ENCODE peak calls at places on chromosomes 16 and 17, in nine cellular contexts. I is A172; Z is activated naive CD8-positive, alpha-beta T cell treated with anti-CD3 and anti-CD28 coated beads for 36 hours; X is NCI-H1092 treated with DMSO at 0.1 percent for 48 hours; R is glutamatergic neuron; C is AG09319; O is cardiac fibroblast; L is NCI-H748 treated with DMSO at 0.1 percent for 48 hours; E is DMS53. B is an unnamed sample.

GRCh38 chr17:72334205-72334604 is 213.4 kb downstream of the SOX9 start:
- DNase-seq in L (no peak), X (no peak), I (no peak), Z (no peak), E (no peak), R (no peak), C (peak), O (peak), B (no peak)

GRCh38 chr16:56115817-56116576 is 75.3 kb upstream of the GNAO1 start:
- DNase-seq in Z (no peak), I (no peak), C (no peak), X (no peak), R (no peak), L (no peak), O (no peak), E (no peak), B (no peak)

GRCh38 chr17:4632583-4632923 is 8.9 kb downstream of the ALOX15 start:
- DNase-seq in X (no peak), E (no peak), L (no peak), Z (no peak), I (no peak), R (no peak), O (no peak), C (no peak), B (no peak)

GRCh38 chr16:74607967-74608356 is 1.0 kb upstream of the GLG1 start:
- DNase-seq in L (no peak), I (no peak), E (peak), Z (no peak), X (no peak), O (no peak), R (no peak), C (no peak), B (no peak)

GRCh38 chr16:11461595-11461990 is 116.3 kb downstream of the RMI2 start:
- DNase-seq in O (no peak), R (no peak), L (no peak), X (no peak), C (no peak), I (no peak), E (no peak), Z (no peak), B (no peak)

GRCh38 chr16:52316241-52316640 is 230.7 kb downstream of the TOX3 start:
- DNase-seq in C (no peak), I (no peak), X (no peak), R (no peak), E (no peak), O (no peak), L (no peak), Z (no peak), B (no peak)

GRCh38 chr17:48734328-48735056 is 5.9 kb upstream of the HOXB13 start:
- DNase-seq in L (no peak), Z (no peak), X (no peak), E (no peak), R (no peak), C (no peak), I (no peak), O (no peak), B (no peak)

GRCh38 chr16:66470556-66470955 is 43.5 kb downstream of the BEAN1 start:
- DNase-seq in O (no peak), Z (no peak), C (no peak), E (no peak), X (no peak), I (no peak), L (no peak), R (no peak), B (no peak)

GRCh38 chr16:83137326-83137770 is 510.6 kb downstream of the CDH13 start:
- DNase-seq in Z (peak), X (no peak), L (no peak), I (peak), C (peak), O (peak), E (peak), R (no peak), B (no peak)

GRCh38 chr17:29827179-29827578 is 102.8 kb downstream of the SSH2 start:
- DNase-seq in I (no peak), Z (no peak), O (no peak), L (no peak), E (peak), R (no peak), X (no peak), C (no peak), B (no peak)

GRCh38 chr16:56911771-56912541 is 20.0 kb upstream of the HERPUD1 start:
- DNase-seq in E (no peak), C (no peak), I (peak), X (no peak), L (no peak), O (peak), R (no peak), Z (no peak), B (no peak)

GRCh38 chr16:971582-971905 is 760 bp upstream of the LMF1 start:
- DNase-seq in C (no peak), L (no peak), O (no peak), X (no peak), E (no peak), R (no peak), Z (no peak), I (no peak), B (no peak)

GRCh38 chr16:88084881-88085280 is 133.6 kb downstream of the BANP start:
- DNase-seq in I (peak), R (no peak), O (peak), C (no peak), X (no peak), L (no peak), Z (no peak), E (no peak), B (no peak)

GRCh38 chr17:45386180-45386579 is 46.5 kb downstream of the ARHGAP27 start:
- DNase-seq in E (no peak), L (no peak), Z (no peak), C (no peak), R (no peak), I (no peak), O (no peak), X (no peak), B (no peak)

GRCh38 chr17:2055494-2056220 is 754 bp downstream of the HIC1 start:
- DNase-seq in L (no peak), O (peak), C (no peak), Z (peak), X (no peak), R (no peak), E (peak), I (no peak), B (no peak)

GRCh38 chr16:14249291-14250032 is 178.3 kb downstream of the MRTFB start:
- DNase-seq in X (peak), Z (peak), L (peak), R (peak), C (peak), O (peak), E (peak), I (peak), B (no peak)

GRCh38 chr17:8312726-8313600 is 2.9 kb downstream of the ARHGEF15 start:
- DNase-seq in E (peak), X (no peak), R (no peak), L (no peak), I (no peak), O (no peak), Z (no peak), C (no peak), B (no peak)

GRCh38 chr17:57530026-57530425 is 215.1 kb downstream of the CCDC182 start:
- DNase-seq in O (no peak), Z (no peak), I (peak), E (no peak), X (no peak), C (no peak), R (no peak), L (no peak), B (no peak)

GRCh38 chr17:56592487-56593072 is 919 bp upstream of the NOG start:
- DNase-seq in E (peak), L (peak), I (no peak), X (peak), R (peak), Z (peak), O (peak), C (no peak), B (peak)

GRCh38 chr16:1331712-1332617 is 1.5 kb upstream of the BAIAP3 start:
- DNase-seq in I (peak), L (peak), R (peak), O (peak), C (peak), E (peak), X (peak), Z (peak), B (peak)

B was measured in NCI-H510A.